ENCODE peak calls at places on chromosomes 7 and 10, in six cellular contexts. C, Z, I, A, G and N are unnamed samples.

GRCh38 chr7:5636446-5636835 is 145.0 kb downstream of the RNF216 start:
- DNase-seq in G (no peak), C (no peak), A (no peak), Z (no peak), I (no peak), N (no peak)

GRCh38 chr7:141271451-141271850 is 197.6 kb downstream of the TMEM178B start:
- DNase-seq in C (no peak), G (no peak), Z (no peak), I (no peak), A (no peak), N (no peak)

GRCh38 chr7:111329367-111330234 is 232.7 kb downstream of the IMMP2L start:
- DNase-seq in I (no peak), G (no peak), A (no peak), C (no peak), Z (no peak), N (no peak)

GRCh38 chr10:72250666-72251065 is 23.1 kb upstream of the DDIT4 start:
- DNase-seq in Z (no peak), G (peak), A (peak), C (peak), I (no peak), N (no peak)

GRCh38 chr7:50209461-50210161 is 94.9 kb upstream of the IKZF1 start:
- DNase-seq in A (no peak), C (no peak), Z (no peak), I (no peak), G (no peak), N (no peak)

GRCh38 chr7:123769371-123769770 is 20.6 kb upstream of the WASL start:
- DNase-seq in G (peak), C (no peak), Z (peak), I (no peak), A (peak), N (no peak)

GRCh38 chr7:30533886-30534285 is 29.3 kb upstream of the GGCT start:
- DNase-seq in I (no peak), G (no peak), Z (no peak), A (no peak), C (no peak), N (no peak)

GRCh38 chr10:7797582-7797981 is 9.6 kb downstream of the ATP5F1C start:
- DNase-seq in C (peak), A (no peak), G (peak), I (no peak), Z (peak), N (peak)

GRCh38 chr7:4683884-4684565 is 1.9 kb downstream of the FOXK1 start:
- DNase-seq in C (peak), Z (peak), A (peak), G (peak), I (no peak), N (peak)

GRCh38 chr7:70573202-70573810 is 558.6 kb upstream of the GALNT17 start:
- DNase-seq in A (no peak), Z (no peak), G (no peak), I (no peak), C (no peak), N (no peak)

GRCh38 chr7:114825423-114825951 is 96.4 kb upstream of the MDFIC start:
- DNase-seq in I (no peak), C (no peak), Z (no peak), A (no peak), G (no peak), N (no peak)